ENCODE peak calls at places on chromosomes 3 and 15, in seven cellular contexts. E, X, U, W, Z, J and C are unnamed samples.

GRCh38 chr3:33114622-33115023 is 809 bp downstream of the CRTAP start:
- DNase-seq in E (no peak), X (no peak), U (no peak), W (no peak), Z (no peak), J (no peak), C (no peak)

GRCh38 chr3:46542801-46543201 is 23.3 kb downstream of the LRRC2 start:
- DNase-seq in E (no peak), X (no peak), U (no peak), W (no peak), Z (no peak), J (no peak), C (no peak)

GRCh38 chr15:70324001-70324974 is 226.6 kb upstream of the TLE3 start:
- DNase-seq in E (no peak), X (peak), U (no peak), W (no peak), Z (peak), J (no peak), C (no peak)

GRCh38 chr15:85745525-85745924 is 49.2 kb downstream of the KLHL25 start:
- DNase-seq in E (peak), X (no peak), U (no peak), W (no peak), Z (no peak), J (no peak), C (no peak)

GRCh38 chr3:169310190-169310918 is 353.2 kb downstream of the MECOM start:
- DNase-seq in E (no peak), X (no peak), U (no peak), W (no peak), Z (no peak), J (no peak), C (no peak)

GRCh38 chr15:45157974-45158373 is 28.2 kb downstream of the DUOX1 start:
- DNase-seq in E (no peak), X (peak), U (no peak), W (no peak), Z (no peak), J (no peak), C (no peak)

GRCh38 chr3:50575372-50575771 is 6.0 kb downstream of the HEMK1 start:
- DNase-seq in E (no peak), X (peak), U (no peak), W (no peak), Z (no peak), J (no peak), C (no peak)

GRCh38 chr3:123813876-123814275 is 70.3 kb downstream of the MYLK start:
- DNase-seq in E (no peak), X (peak), U (no peak), W (no peak), Z (no peak), J (no peak), C (no peak)

GRCh38 chr3:197022405-197023231 is 7.0 kb downstream of the MELTF start:
- DNase-seq in E (peak), X (no peak), U (no peak), W (no peak), Z (no peak), J (no peak), C (no peak)

GRCh38 chr15:69475769-69476358 is 23.2 kb downstream of the RPLP1 start:
- DNase-seq in E (peak), X (peak), U (peak), W (peak), Z (peak), J (peak), C (peak)

GRCh38 chr15:96070636-96071035 is 259.9 kb upstream of the NR2F2 start:
- DNase-seq in E (no peak), X (peak), U (no peak), W (no peak), Z (no peak), J (peak), C (no peak)

GRCh38 chr15:87154771-87155170 is 1075.1 kb downstream of the AGBL1 start:
- DNase-seq in E (no peak), X (peak), U (no peak), W (no peak), Z (no peak), J (no peak), C (no peak)